ENCODE peak calls at places on chromosomes 12 and 14, in seven cellular contexts. L, U, P, I, E, N and Q are unnamed samples.

GRCh38 chr12:89456565-89456964 is 68.0 kb downstream of the GALNT4 start:
- DNase-seq in L (no peak), U (no peak), P (no peak), I (no peak), E (no peak), N (no peak), Q (no peak)

GRCh38 chr14:106134901-106135300 is 608.5 kb downstream of the TMEM121 start:
- DNase-seq in L (no peak), U (no peak), P (no peak), I (no peak), E (no peak), N (no peak), Q (no peak)

GRCh38 chr14:29028973-29029582 is 262.5 kb downstream of the FOXG1 start:
- DNase-seq in L (no peak), U (peak; percentile 57), P (no peak), I (no peak), E (no peak), N (peak; percentile 28), Q (no peak)

GRCh38 chr12:48105321-48105866 is 485 bp downstream of the SENP1 start:
- DNase-seq in L (no peak), U (peak; percentile 38), P (no peak), I (no peak), E (peak; percentile 42), N (peak; percentile 43), Q (no peak)

GRCh38 chr12:54364413-54364812 is at the start of gene GPR84:
- DNase-seq in L (no peak), U (peak; percentile 42), P (no peak), I (no peak), E (peak; percentile 32), N (peak; percentile 49), Q (no peak)

GRCh38 chr12:68871899-68872298 is 61.1 kb downstream of the CPM start:
- DNase-seq in L (no peak), U (peak; percentile 77), P (no peak), I (no peak), E (no peak), N (peak; percentile 62), Q (no peak)

GRCh38 chr12:29782285-29782820 is 1.4 kb downstream of the TMTC1 start:
- DNase-seq in L (no peak), U (peak; percentile 85), P (no peak), I (no peak), E (no peak), N (peak; percentile 89), Q (no peak)

GRCh38 chr12:121776190-121777098 is 17.0 kb downstream of the RHOF start:
- DNase-seq in L (peak; percentile 77), U (peak; percentile 60), P (no peak), I (no peak), E (peak; percentile 79), N (peak; percentile 71), Q (peak; percentile 91)

GRCh38 chr12:58313091-58313855 is 371.9 kb downstream of the ATP23 start:
- DNase-seq in L (no peak), U (peak; percentile 84), P (no peak), I (peak; percentile 48), E (no peak), N (peak; percentile 90), Q (no peak)

GRCh38 chr12:124692443-124692842 is 125.0 kb upstream of the NCOR2 start:
- DNase-seq in L (no peak), U (no peak), P (no peak), I (no peak), E (no peak), N (no peak), Q (no peak)

GRCh38 chr12:79515526-79515935 is 175.2 kb downstream of the PAWR start:
- DNase-seq in L (no peak), U (no peak), P (no peak), I (no peak), E (no peak), N (no peak), Q (no peak)

GRCh38 chr12:124915249-124916236 is 1.1 kb upstream of the UBC start:
- DNase-seq in L (peak; percentile 60), U (peak; percentile 43), P (no peak), I (no peak), E (no peak), N (peak; percentile 70), Q (peak; percentile 82)

GRCh38 chr14:23385840-23386657 is 9.2 kb downstream of the CMTM5 start:
- DNase-seq in L (no peak), U (no peak), P (no peak), I (no peak), E (no peak), N (no peak), Q (no peak)

GRCh38 chr12:41706376-41706775 is 438.3 kb downstream of the GXYLT1 start:
- DNase-seq in L (no peak), U (no peak), P (no peak), I (no peak), E (no peak), N (no peak), Q (no peak)

GRCh38 chr12:39037115-39037514 is 131.7 kb upstream of the CPNE8 start:
- DNase-seq in L (no peak), U (no peak), P (no peak), I (no peak), E (no peak), N (no peak), Q (no peak)

GRCh38 chr14:55535521-55536207 is 44.3 kb upstream of the KTN1 start:
- DNase-seq in L (no peak), U (no peak), P (no peak), I (no peak), E (no peak), N (peak; percentile 32), Q (no peak)

GRCh38 chr14:104341532-104342434 is 203.4 kb downstream of the KIF26A start:
- DNase-seq in L (no peak), U (peak; percentile 46), P (no peak), I (no peak), E (no peak), N (peak; percentile 2), Q (peak; percentile 86)

GRCh38 chr12:82425241-82425640 is 66.9 kb downstream of the METTL25 start:
- DNase-seq in L (no peak), U (peak; percentile 68), P (no peak), I (no peak), E (no peak), N (peak; percentile 66), Q (no peak)

GRCh38 chr12:113152835-113153814 is 3.6 kb downstream of the CFAP73 start:
- DNase-seq in L (peak; percentile 59), U (peak; percentile 73), P (peak; percentile 53), I (no peak), E (peak; percentile 75), N (peak; percentile 75), Q (peak; percentile 86)

GRCh38 chr12:645563-646071 is 17.6 kb downstream of the NINJ2 start:
- DNase-seq in L (peak; percentile 73), U (peak; percentile 51), P (no peak), I (no peak), E (no peak), N (peak; percentile 72), Q (no peak)

GRCh38 chr12:53031616-53032015 is 18.2 kb upstream of the TNS2 start:
- DNase-seq in L (no peak), U (no peak), P (no peak), I (no peak), E (no peak), N (no peak), Q (no peak)

GRCh38 chr14:94041551-94042346 is 15.6 kb downstream of the OTUB2 start:
- DNase-seq in L (peak; percentile 36), U (peak; percentile 73), P (no peak), I (peak; percentile 46), E (no peak), N (peak; percentile 72), Q (no peak)

GRCh38 chr12:74337951-74338350 is 199.7 kb upstream of the ATXN7L3B start:
- DNase-seq in L (no peak), U (peak; percentile 60), P (no peak), I (peak; percentile 8), E (no peak), N (peak; percentile 82), Q (no peak)

GRCh38 chr12:15532364-15532977 is 210.2 kb downstream of the PTPRO start:
- DNase-seq in L (no peak), U (peak; percentile 92), P (no peak), I (peak; percentile 50), E (peak; percentile 59), N (peak; percentile 90), Q (no peak)

GRCh38 chr12:70243510-70244331 is 488 bp downstream of the CNOT2 start:
- DNase-seq in L (peak; percentile 75), U (peak; percentile 75), P (peak; percentile 100), I (no peak), E (peak; percentile 77), N (peak; percentile 66), Q (peak; percentile 69)